ENCODE peak calls at places on chromosome 1, in nine cellular contexts. One of them, this sample, is unnamed.

GRCh38 chr1:181516706-181517105 is 33.4 kb downstream of the CACNA1E start:
- DNase-seq in AG04450: no peak
- DNase-seq in effector CD4-positive, alpha-beta T cell: no peak
- DNase-seq in left cardiac atrium: no peak
- DNase-seq in hypothalamus: no peak
- DNase-seq in MCF 10A: no peak
- DNase-seq in COR-L47: no peak
- DNase-seq in stimulated activated CD4-positive, alpha-beta T cell treated with anti-CD3 and anti-CD28 coated beads, Interleukin-2, amount 100 ng/mL, for 24 hours: no peak
- DNase-seq in effector memory CD8-positive, alpha-beta T cell: no peak
- DNase-seq in this sample: no peak

GRCh38 chr1:52552236-52552504 is 722 bp downstream of the TUT4 start:
- DNase-seq in effector memory CD8-positive, alpha-beta T cell: peak; percentile 67
- DNase-seq in COR-L47: peak; percentile 29
- DNase-seq in stimulated activated CD4-positive, alpha-beta T cell treated with anti-CD3 and anti-CD28 coated beads, Interleukin-2, amount 100 ng/mL, for 24 hours: peak; percentile 66
- DNase-seq in effector CD4-positive, alpha-beta T cell: peak; percentile 72
- DNase-seq in left cardiac atrium: peak; percentile 39
- DNase-seq in MCF 10A: peak; percentile 85
- DNase-seq in AG04450: peak; percentile 39
- DNase-seq in hypothalamus: no peak
- DNase-seq in this sample: peak; percentile 51

GRCh38 chr1:203631946-203632345 is 5.3 kb downstream of the ATP2B4 start:
- DNase-seq in hypothalamus: no peak
- DNase-seq in left cardiac atrium: no peak
- DNase-seq in AG04450: no peak
- DNase-seq in COR-L47: peak; percentile 82
- DNase-seq in stimulated activated CD4-positive, alpha-beta T cell treated with anti-CD3 and anti-CD28 coated beads, Interleukin-2, amount 100 ng/mL, for 24 hours: no peak
- DNase-seq in effector CD4-positive, alpha-beta T cell: no peak
- DNase-seq in effector memory CD8-positive, alpha-beta T cell: no peak
- DNase-seq in MCF 10A: no peak
- DNase-seq in this sample: no peak

GRCh38 chr1:10779201-10779600 is 17.2 kb downstream of the CASZ1 start:
- DNase-seq in COR-L47: peak; percentile 95
- DNase-seq in hypothalamus: no peak
- DNase-seq in left cardiac atrium: no peak
- DNase-seq in MCF 10A: peak; percentile 96
- DNase-seq in effector CD4-positive, alpha-beta T cell: no peak
- DNase-seq in stimulated activated CD4-positive, alpha-beta T cell treated with anti-CD3 and anti-CD28 coated beads, Interleukin-2, amount 100 ng/mL, for 24 hours: no peak
- DNase-seq in AG04450: no peak
- DNase-seq in effector memory CD8-positive, alpha-beta T cell: no peak
- DNase-seq in this sample: no peak

GRCh38 chr1:206721454-206721853 is 36.7 kb downstream of the MAPKAPK2 start:
- DNase-seq in stimulated activated CD4-positive, alpha-beta T cell treated with anti-CD3 and anti-CD28 coated beads, Interleukin-2, amount 100 ng/mL, for 24 hours: no peak
- DNase-seq in MCF 10A: no peak
- DNase-seq in effector memory CD8-positive, alpha-beta T cell: no peak
- DNase-seq in AG04450: no peak
- DNase-seq in hypothalamus: no peak
- DNase-seq in COR-L47: no peak
- DNase-seq in effector CD4-positive, alpha-beta T cell: no peak
- DNase-seq in left cardiac atrium: no peak
- DNase-seq in this sample: no peak

GRCh38 chr1:59814901-59815825 is at the start of gene HOOK1:
- DNase-seq in left cardiac atrium: peak; percentile 25
- DNase-seq in effector memory CD8-positive, alpha-beta T cell: no peak
- DNase-seq in stimulated activated CD4-positive, alpha-beta T cell treated with anti-CD3 and anti-CD28 coated beads, Interleukin-2, amount 100 ng/mL, for 24 hours: no peak
- DNase-seq in AG04450: no peak
- DNase-seq in effector CD4-positive, alpha-beta T cell: no peak
- DNase-seq in COR-L47: peak; percentile 34
- DNase-seq in hypothalamus: no peak
- DNase-seq in MCF 10A: no peak
- DNase-seq in this sample: no peak

GRCh38 chr1:234660536-234661133 is 50.7 kb upstream of the IRF2BP2 start:
- DNase-seq in effector CD4-positive, alpha-beta T cell: no peak
- DNase-seq in MCF 10A: no peak
- DNase-seq in COR-L47: no peak
- DNase-seq in effector memory CD8-positive, alpha-beta T cell: no peak
- DNase-seq in hypothalamus: no peak
- DNase-seq in left cardiac atrium: no peak
- DNase-seq in AG04450: no peak
- DNase-seq in stimulated activated CD4-positive, alpha-beta T cell treated with anti-CD3 and anti-CD28 coated beads, Interleukin-2, amount 100 ng/mL, for 24 hours: no peak
- DNase-seq in this sample: no peak

GRCh38 chr1:243549108-243549507 is 293.3 kb downstream of the SDCCAG8 start:
- DNase-seq in effector memory CD8-positive, alpha-beta T cell: no peak
- DNase-seq in COR-L47: no peak
- DNase-seq in left cardiac atrium: no peak
- DNase-seq in AG04450: no peak
- DNase-seq in effector CD4-positive, alpha-beta T cell: no peak
- DNase-seq in hypothalamus: no peak
- DNase-seq in MCF 10A: peak; percentile 19
- DNase-seq in stimulated activated CD4-positive, alpha-beta T cell treated with anti-CD3 and anti-CD28 coated beads, Interleukin-2, amount 100 ng/mL, for 24 hours: no peak
- DNase-seq in this sample: no peak

GRCh38 chr1:168468822-168469221 is 75.0 kb downstream of the XCL2 start:
- DNase-seq in stimulated activated CD4-positive, alpha-beta T cell treated with anti-CD3 and anti-CD28 coated beads, Interleukin-2, amount 100 ng/mL, for 24 hours: no peak
- DNase-seq in COR-L47: no peak
- DNase-seq in MCF 10A: no peak
- DNase-seq in effector memory CD8-positive, alpha-beta T cell: no peak
- DNase-seq in effector CD4-positive, alpha-beta T cell: no peak
- DNase-seq in AG04450: no peak
- DNase-seq in hypothalamus: no peak
- DNase-seq in left cardiac atrium: no peak
- DNase-seq in this sample: no peak

GRCh38 chr1:94280541-94280940 is 43.2 kb upstream of the ARHGAP29 start:
- DNase-seq in AG04450: no peak
- DNase-seq in effector CD4-positive, alpha-beta T cell: no peak
- DNase-seq in hypothalamus: no peak
- DNase-seq in COR-L47: no peak
- DNase-seq in MCF 10A: no peak
- DNase-seq in stimulated activated CD4-positive, alpha-beta T cell treated with anti-CD3 and anti-CD28 coated beads, Interleukin-2, amount 100 ng/mL, for 24 hours: no peak
- DNase-seq in left cardiac atrium: no peak
- DNase-seq in effector memory CD8-positive, alpha-beta T cell: no peak
- DNase-seq in this sample: no peak

GRCh38 chr1:230303822-230304221 is 122.3 kb downstream of the PGBD5 start:
- DNase-seq in AG04450: no peak
- DNase-seq in left cardiac atrium: peak; percentile 42
- DNase-seq in hypothalamus: no peak
- DNase-seq in COR-L47: no peak
- DNase-seq in MCF 10A: peak; percentile 92
- DNase-seq in effector CD4-positive, alpha-beta T cell: no peak
- DNase-seq in stimulated activated CD4-positive, alpha-beta T cell treated with anti-CD3 and anti-CD28 coated beads, Interleukin-2, amount 100 ng/mL, for 24 hours: no peak
- DNase-seq in effector memory CD8-positive, alpha-beta T cell: no peak
- DNase-seq in this sample: no peak

GRCh38 chr1:10573446-10573845 is 98.7 kb downstream of the PEX14 start:
- DNase-seq in effector memory CD8-positive, alpha-beta T cell: no peak
- DNase-seq in effector CD4-positive, alpha-beta T cell: no peak
- DNase-seq in COR-L47: no peak
- DNase-seq in hypothalamus: no peak
- DNase-seq in AG04450: no peak
- DNase-seq in left cardiac atrium: no peak
- DNase-seq in MCF 10A: no peak
- DNase-seq in stimulated activated CD4-positive, alpha-beta T cell treated with anti-CD3 and anti-CD28 coated beads, Interleukin-2, amount 100 ng/mL, for 24 hours: no peak
- DNase-seq in this sample: no peak

GRCh38 chr1:99685516-99686180 is 39.7 kb downstream of the PALMD start:
- DNase-seq in left cardiac atrium: peak; percentile 86
- DNase-seq in stimulated activated CD4-positive, alpha-beta T cell treated with anti-CD3 and anti-CD28 coated beads, Interleukin-2, amount 100 ng/mL, for 24 hours: peak; percentile 52
- DNase-seq in MCF 10A: peak; percentile 92
- DNase-seq in AG04450: peak; percentile 68
- DNase-seq in effector memory CD8-positive, alpha-beta T cell: peak; percentile 8
- DNase-seq in hypothalamus: no peak
- DNase-seq in COR-L47: peak; percentile 63
- DNase-seq in effector CD4-positive, alpha-beta T cell: no peak
- DNase-seq in this sample: peak; percentile 5

GRCh38 chr1:162846256-162847212 is 14.4 kb downstream of the CCDC190 start:
- DNase-seq in AG04450: peak; percentile 30
- DNase-seq in left cardiac atrium: no peak
- DNase-seq in effector memory CD8-positive, alpha-beta T cell: no peak
- DNase-seq in stimulated activated CD4-positive, alpha-beta T cell treated with anti-CD3 and anti-CD28 coated beads, Interleukin-2, amount 100 ng/mL, for 24 hours: no peak
- DNase-seq in effector CD4-positive, alpha-beta T cell: no peak
- DNase-seq in MCF 10A: peak; percentile 84
- DNase-seq in hypothalamus: no peak
- DNase-seq in COR-L47: no peak
- DNase-seq in this sample: no peak

GRCh38 chr1:52559875-52560274 is 7.0 kb upstream of the TUT4 start:
- DNase-seq in hypothalamus: no peak
- DNase-seq in stimulated activated CD4-positive, alpha-beta T cell treated with anti-CD3 and anti-CD28 coated beads, Interleukin-2, amount 100 ng/mL, for 24 hours: no peak
- DNase-seq in COR-L47: no peak
- DNase-seq in left cardiac atrium: no peak
- DNase-seq in effector CD4-positive, alpha-beta T cell: no peak
- DNase-seq in AG04450: no peak
- DNase-seq in effector memory CD8-positive, alpha-beta T cell: no peak
- DNase-seq in MCF 10A: no peak
- DNase-seq in this sample: no peak

GRCh38 chr1:111730706-111731105 is 8.5 kb downstream of the INKA2 start:
- DNase-seq in effector CD4-positive, alpha-beta T cell: no peak
- DNase-seq in AG04450: no peak
- DNase-seq in left cardiac atrium: no peak
- DNase-seq in MCF 10A: no peak
- DNase-seq in hypothalamus: no peak
- DNase-seq in stimulated activated CD4-positive, alpha-beta T cell treated with anti-CD3 and anti-CD28 coated beads, Interleukin-2, amount 100 ng/mL, for 24 hours: no peak
- DNase-seq in COR-L47: no peak
- DNase-seq in effector memory CD8-positive, alpha-beta T cell: no peak
- DNase-seq in this sample: no peak

GRCh38 chr1:85611856-85612255 is 31.3 kb downstream of the CCN1 start:
- DNase-seq in left cardiac atrium: peak; percentile 48
- DNase-seq in effector CD4-positive, alpha-beta T cell: no peak
- DNase-seq in AG04450: peak; percentile 99
- DNase-seq in effector memory CD8-positive, alpha-beta T cell: no peak
- DNase-seq in COR-L47: no peak
- DNase-seq in hypothalamus: no peak
- DNase-seq in stimulated activated CD4-positive, alpha-beta T cell treated with anti-CD3 and anti-CD28 coated beads, Interleukin-2, amount 100 ng/mL, for 24 hours: no peak
- DNase-seq in MCF 10A: peak; percentile 95
- DNase-seq in this sample: no peak

GRCh38 chr1:98121661-98122060 is 200.8 kb upstream of the DPYD start:
- DNase-seq in MCF 10A: no peak
- DNase-seq in AG04450: no peak
- DNase-seq in hypothalamus: no peak
- DNase-seq in effector memory CD8-positive, alpha-beta T cell: no peak
- DNase-seq in stimulated activated CD4-positive, alpha-beta T cell treated with anti-CD3 and anti-CD28 coated beads, Interleukin-2, amount 100 ng/mL, for 24 hours: no peak
- DNase-seq in COR-L47: no peak
- DNase-seq in left cardiac atrium: no peak
- DNase-seq in effector CD4-positive, alpha-beta T cell: no peak
- DNase-seq in this sample: no peak

GRCh38 chr1:211521102-211521815 is 29.3 kb upstream of the RD3 start:
- DNase-seq in hypothalamus: no peak
- DNase-seq in MCF 10A: no peak
- DNase-seq in stimulated activated CD4-positive, alpha-beta T cell treated with anti-CD3 and anti-CD28 coated beads, Interleukin-2, amount 100 ng/mL, for 24 hours: no peak
- DNase-seq in AG04450: no peak
- DNase-seq in effector memory CD8-positive, alpha-beta T cell: no peak
- DNase-seq in left cardiac atrium: no peak
- DNase-seq in effector CD4-positive, alpha-beta T cell: no peak
- DNase-seq in COR-L47: no peak
- DNase-seq in this sample: no peak

GRCh38 chr1:115669002-115669673 is 27.4 kb downstream of the VANGL1 start:
- DNase-seq in left cardiac atrium: no peak
- DNase-seq in COR-L47: no peak
- DNase-seq in AG04450: peak; percentile 73
- DNase-seq in MCF 10A: peak; percentile 81
- DNase-seq in effector memory CD8-positive, alpha-beta T cell: no peak
- DNase-seq in effector CD4-positive, alpha-beta T cell: no peak
- DNase-seq in hypothalamus: no peak
- DNase-seq in stimulated activated CD4-positive, alpha-beta T cell treated with anti-CD3 and anti-CD28 coated beads, Interleukin-2, amount 100 ng/mL, for 24 hours: no peak
- DNase-seq in this sample: no peak

GRCh38 chr1:226945106-226945857 is 5.2 kb downstream of the COQ8A start:
- DNase-seq in left cardiac atrium: no peak
- DNase-seq in MCF 10A: no peak
- DNase-seq in COR-L47: peak; percentile 92
- DNase-seq in AG04450: no peak
- DNase-seq in effector memory CD8-positive, alpha-beta T cell: no peak
- DNase-seq in effector CD4-positive, alpha-beta T cell: no peak
- DNase-seq in hypothalamus: no peak
- DNase-seq in stimulated activated CD4-positive, alpha-beta T cell treated with anti-CD3 and anti-CD28 coated beads, Interleukin-2, amount 100 ng/mL, for 24 hours: no peak
- DNase-seq in this sample: no peak

GRCh38 chr1:34270181-34270580 is 93.5 kb downstream of the C1orf94 start:
- DNase-seq in stimulated activated CD4-positive, alpha-beta T cell treated with anti-CD3 and anti-CD28 coated beads, Interleukin-2, amount 100 ng/mL, for 24 hours: no peak
- DNase-seq in AG04450: no peak
- DNase-seq in effector CD4-positive, alpha-beta T cell: no peak
- DNase-seq in COR-L47: no peak
- DNase-seq in MCF 10A: no peak
- DNase-seq in left cardiac atrium: no peak
- DNase-seq in effector memory CD8-positive, alpha-beta T cell: no peak
- DNase-seq in hypothalamus: no peak
- DNase-seq in this sample: no peak